ENCODE peak calls at places on chromosomes 4 and X, in ten cellular contexts. G is esophagus muscularis mucosa, A is Calu3, R is ovary, Y is foreskin fibroblast, F is GM20000, H is omental fat pad, W is transverse colon, S is tibial nerve, C is neural crest cell. T is an unnamed sample.

GRCh38 chr4:178823673-178824072 is 1381.4 kb upstream of the AGA start:
- DNase-seq in G (no peak), A (no peak), R (no peak), Y (no peak), F (no peak), H (no peak), W (no peak), S (no peak), C (no peak), T (no peak)

GRCh38 chr4:156946508-156947197 is 24.9 kb downstream of the PDGFC start:
- DNase-seq in G (no peak), A (no peak), R (no peak), Y (peak; percentile 98), F (no peak), H (no peak), W (no peak), S (peak; percentile 32), C (no peak), T (no peak)

GRCh38 chrX:103730746-103731508 is 20.2 kb downstream of the TMEM31 start:
- DNase-seq in G (no peak), A (no peak), R (no peak), Y (peak; percentile 82), F (no peak), H (no peak), W (no peak), S (peak; percentile 6), C (no peak), T (no peak)

GRCh38 chr4:86675548-86675947 is 81.4 kb downstream of the PTPN13 start:
- DNase-seq in G (no peak), A (no peak), R (no peak), Y (no peak), F (no peak), H (no peak), W (no peak), S (no peak), C (no peak), T (no peak)

GRCh38 chr4:128277856-128278255 is 9.8 kb downstream of the PGRMC2 start:
- DNase-seq in G (no peak), A (no peak), R (no peak), Y (no peak), F (no peak), H (no peak), W (no peak), S (no peak), C (no peak), T (no peak)

GRCh38 chr4:108118505-108118904 is 50.2 kb downstream of the LEF1 start:
- DNase-seq in G (no peak), A (no peak), R (no peak), Y (peak; percentile 17), F (peak; percentile 54), H (no peak), W (no peak), S (no peak), C (no peak), T (no peak)

GRCh38 chr4:184807797-184808718 is 17.7 kb downstream of the ACSL1 start:
- DNase-seq in G (no peak), A (no peak), R (no peak), Y (peak; percentile 89), F (no peak), H (no peak), W (no peak), S (no peak), C (peak; percentile 56), T (no peak)

GRCh38 chr4:89425023-89425422 is 117.4 kb upstream of the GPRIN3 start:
- DNase-seq in G (no peak), A (no peak), R (no peak), Y (no peak), F (no peak), H (no peak), W (no peak), S (no peak), C (no peak), T (no peak)

GRCh38 chr4:53196872-53197759 is 168.7 kb downstream of the SCFD2 start:
- DNase-seq in G (no peak), A (peak; percentile 9), R (no peak), Y (peak; percentile 92), F (peak; percentile 32), H (no peak), W (no peak), S (peak; percentile 9), C (no peak), T (no peak)

GRCh38 chrX:43970528-43970927 is 2.7 kb downstream of the NDP start:
- DNase-seq in G (no peak), A (no peak), R (no peak), Y (peak; percentile 73), F (no peak), H (no peak), W (no peak), S (no peak), C (no peak), T (no peak)

GRCh38 chr4:100421356-100421978 is 96.4 kb downstream of the EMCN start:
- DNase-seq in G (no peak), A (no peak), R (no peak), Y (peak; percentile 66), F (no peak), H (no peak), W (no peak), S (no peak), C (no peak), T (no peak)

GRCh38 chr4:21447320-21448055 is 501.1 kb downstream of the KCNIP4 start:
- DNase-seq in G (no peak), A (peak; percentile 16), R (no peak), Y (peak; percentile 1), F (no peak), H (no peak), W (no peak), S (no peak), C (no peak), T (no peak)
- TF ChIP-seq CTCF in G (no peak), A (no peak), R (no peak), Y (no peak), F (no peak), H (no peak), W (no peak), S (no peak), C (no peak), T (no peak)

DNA sequence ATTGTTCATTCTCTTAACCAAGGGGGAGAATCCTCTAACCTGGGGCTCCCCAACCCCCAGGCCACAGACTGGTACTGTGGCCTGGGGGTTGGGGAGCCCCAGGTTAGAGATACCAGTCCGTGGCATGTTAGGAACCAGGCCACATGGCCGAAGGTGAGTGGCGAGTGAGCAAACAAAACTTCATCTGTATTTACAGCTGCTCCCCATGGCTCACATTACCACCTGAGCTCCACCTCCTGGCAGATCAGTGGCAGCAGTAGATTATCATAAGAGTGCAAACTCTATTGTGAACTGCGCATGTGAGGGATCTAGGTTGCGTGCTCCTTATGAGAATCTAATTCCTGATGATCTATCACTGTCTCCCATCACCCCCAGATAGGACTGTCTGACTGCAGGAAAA is 957.2 kb upstream of the PRKX start:
- DNase-seq in G (no peak), A (peak; percentile 32), R (no peak), Y (no peak), F (no peak), H (no peak), W (no peak), S (no peak), C (no peak), T (no peak)
- TF ChIP-seq CTCF in G (no peak), A (no peak), R (no peak), Y (no peak), F (no peak), H (no peak), W (no peak), S (no peak), C (no peak), T (no peak)

GRCh38 chrX:51144828-51145442 is 187.7 kb upstream of the NUDT10 start:
- DNase-seq in G (no peak), A (peak; percentile 44), R (no peak), Y (peak; percentile 0), F (peak; percentile 14), H (no peak), W (no peak), S (no peak), C (peak; percentile 33), T (no peak)
- TF ChIP-seq CTCF in G (peak; percentile 46), A (peak; percentile 18), R (no peak), Y (peak; percentile 45), F (peak; percentile 19), H (no peak), W (peak; percentile 57), S (peak; percentile 41), C (peak; percentile 71), T (peak; percentile 49)

GRCh38 chrX:56366901-56367300 is 134.7 kb downstream of the KLF8 start:
- DNase-seq in G (no peak), A (no peak), R (no peak), Y (no peak), F (no peak), H (no peak), W (peak; percentile 52), S (no peak), C (no peak), T (no peak)

DNA sequence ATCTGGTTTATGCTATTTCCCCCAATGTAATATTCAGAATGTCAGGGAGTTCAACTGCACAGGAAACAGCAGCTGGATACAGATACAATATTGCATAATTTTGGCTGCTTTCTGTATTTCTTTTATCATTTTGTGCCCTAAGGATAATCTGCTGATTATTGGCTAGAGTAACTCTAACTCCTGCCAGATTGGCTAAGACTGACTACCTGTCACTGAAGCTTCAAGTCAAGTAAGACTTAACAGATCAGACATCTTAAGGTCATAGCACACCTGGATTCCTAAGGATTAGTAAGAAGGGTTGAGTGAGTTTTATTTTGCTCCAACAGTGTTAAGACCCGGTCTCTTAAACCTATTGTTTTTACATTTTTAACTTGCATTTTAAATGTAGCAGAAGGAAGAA is 136.8 kb downstream of the KLF8 start:
- DNase-seq in G (no peak), A (no peak), R (no peak), Y (no peak), F (no peak), H (no peak), W (no peak), S (no peak), C (no peak), T (no peak)
- TF ChIP-seq CTCF in G (no peak), A (no peak), R (no peak), Y (no peak), F (no peak), H (no peak), W (no peak), S (no peak), C (no peak), T (no peak)

DNA sequence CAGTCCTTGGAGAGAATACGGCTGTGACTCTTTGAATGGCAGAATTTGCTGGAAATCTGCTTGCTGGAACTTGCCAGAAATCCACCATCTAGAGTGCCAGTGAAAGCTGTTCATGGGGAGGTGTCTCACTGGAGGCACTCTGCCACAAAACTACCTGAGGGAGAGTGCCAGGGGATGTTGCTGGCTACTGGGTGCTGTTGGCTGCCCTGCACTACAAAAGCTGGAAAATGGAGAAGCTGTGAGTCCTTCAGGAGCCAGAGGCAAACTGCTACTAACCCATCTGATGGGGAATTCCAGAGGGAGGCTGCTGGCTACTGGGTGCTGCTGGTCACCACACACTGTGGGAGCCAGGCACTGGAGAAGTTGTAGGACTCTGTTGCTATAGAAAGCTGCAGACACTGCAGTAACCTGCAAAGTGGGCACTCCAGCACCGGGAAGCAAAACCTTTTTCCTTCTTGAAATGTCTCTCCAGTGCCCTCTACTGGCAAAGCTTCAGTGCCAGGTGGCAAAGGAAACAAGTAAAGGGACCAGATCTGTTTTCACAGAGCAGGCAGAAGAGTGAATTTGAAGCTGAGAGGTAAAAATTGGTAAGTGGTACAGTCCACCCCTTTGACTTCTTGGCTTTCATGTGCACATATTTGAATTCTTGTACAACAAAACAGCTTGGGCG is 47.8 kb upstream of the HSD17B10 start:
- DNase-seq in G (no peak), A (peak; percentile 68), R (no peak), Y (peak; percentile 72), F (peak; percentile 21), H (no peak), W (peak; percentile 66), S (peak; percentile 48), C (peak; percentile 45), T (peak; percentile 16)
- TF ChIP-seq CTCF in G (peak; percentile 56), A (no peak), R (no peak), Y (peak; percentile 70), F (peak; percentile 46), H (no peak), W (peak; percentile 60), S (peak; percentile 23), C (peak; percentile 63), T (peak; percentile 56)